ENCODE peak calls at places on chromosomes 6 and 20, in nine cellular contexts. V is HCT116, O is GM13976, G is ovary, R is Peyer's patch, T is HFFc6, C is nephron progenitor cell, P is GM20000, F is astrocyte. W is an unnamed sample.

GRCh38 chr6:2536451-2536850 is 214.3 kb downstream of the MYLK4 start:
- DNase-seq in V (no peak), O (no peak), G (no peak), R (no peak), T (no peak), C (no peak), P (no peak), F (no peak), W (no peak)

GRCh38 chr6:22470454-22471368 is 98.7 kb upstream of the HDGFL1 start:
- DNase-seq in V (no peak), O (no peak), G (peak; percentile 39), R (no peak), T (no peak), C (no peak), P (no peak), F (peak; percentile 59), W (peak; percentile 13)

GRCh38 chr6:112018619-112019416 is 35.1 kb upstream of the CCN6 start:
- DNase-seq in V (no peak), O (no peak), G (peak; percentile 46), R (no peak), T (peak; percentile 40), C (no peak), P (no peak), F (no peak), W (peak; percentile 19)

GRCh38 chr6:144664947-144665346 is 379.8 kb downstream of the UTRN start:
- DNase-seq in V (no peak), O (no peak), G (no peak), R (no peak), T (no peak), C (no peak), P (no peak), F (no peak), W (no peak)

GRCh38 chr20:1918766-1919165 is 23.6 kb downstream of the SIRPA start:
- DNase-seq in V (no peak), O (no peak), G (no peak), R (no peak), T (no peak), C (no peak), P (no peak), F (no peak), W (no peak)

GRCh38 chr20:2946988-2947961 is 74.0 kb downstream of the PTPRA start:
- DNase-seq in V (no peak), O (no peak), G (no peak), R (no peak), T (no peak), C (no peak), P (no peak), F (peak; percentile 62), W (no peak)

GRCh38 chr6:24752917-24753486 is 21.7 kb upstream of the GMNN start:
- DNase-seq in V (no peak), O (no peak), G (no peak), R (no peak), T (no peak), C (no peak), P (no peak), F (no peak), W (no peak)

GRCh38 chr6:52417675-52418111 is 2.4 kb upstream of the EFHC1 start:
- DNase-seq in V (no peak), O (no peak), G (no peak), R (no peak), T (peak; percentile 77), C (no peak), P (no peak), F (peak; percentile 84), W (no peak)

GRCh38 chr6:88547768-88548167 is 381.6 kb upstream of the CNR1 start:
- DNase-seq in V (no peak), O (no peak), G (no peak), R (no peak), T (no peak), C (no peak), P (no peak), F (no peak), W (no peak)

GRCh38 chr6:2507016-2507415 is 243.7 kb downstream of the MYLK4 start:
- DNase-seq in V (no peak), O (no peak), G (no peak), R (no peak), T (no peak), C (no peak), P (no peak), F (no peak), W (no peak)

GRCh38 chr20:38222231-38222922 is 38.2 kb downstream of the KIAA1755 start:
- DNase-seq in V (peak; percentile 36), O (peak; percentile 86), G (peak; percentile 63), R (peak; percentile 49), T (peak; percentile 37), C (peak; percentile 86), P (peak; percentile 80), F (no peak), W (peak; percentile 53)

DNA sequence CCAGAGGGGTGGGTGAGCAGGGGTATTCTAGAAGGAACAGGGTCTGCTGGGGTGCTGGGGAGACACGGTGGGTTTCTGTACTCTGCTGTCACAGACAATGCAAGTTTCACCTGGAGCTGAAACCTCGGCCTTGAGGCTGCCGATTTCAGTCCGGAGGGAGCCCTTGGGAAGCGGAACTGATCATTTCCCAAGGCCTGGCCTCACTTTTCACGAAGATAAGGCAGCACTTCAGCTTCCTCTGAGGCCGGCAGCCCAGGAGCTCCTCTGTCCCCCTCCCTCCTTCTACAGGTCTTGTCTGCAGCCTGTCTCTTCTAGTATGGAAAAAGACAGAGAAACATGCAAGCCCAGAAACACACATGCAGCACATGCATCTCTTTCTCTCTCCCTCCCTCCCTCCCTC is 242.1 kb downstream of the CDC5L start:
- DNase-seq in V (no peak), O (no peak), G (no peak), R (no peak), T (no peak), C (no peak), P (no peak), F (no peak), W (no peak)
- TF ChIP-seq CTCF in V (no peak), O (no peak), G (no peak), R (no peak), T (no peak), C (no peak), P (no peak), F (no peak), W (no peak)

DNA sequence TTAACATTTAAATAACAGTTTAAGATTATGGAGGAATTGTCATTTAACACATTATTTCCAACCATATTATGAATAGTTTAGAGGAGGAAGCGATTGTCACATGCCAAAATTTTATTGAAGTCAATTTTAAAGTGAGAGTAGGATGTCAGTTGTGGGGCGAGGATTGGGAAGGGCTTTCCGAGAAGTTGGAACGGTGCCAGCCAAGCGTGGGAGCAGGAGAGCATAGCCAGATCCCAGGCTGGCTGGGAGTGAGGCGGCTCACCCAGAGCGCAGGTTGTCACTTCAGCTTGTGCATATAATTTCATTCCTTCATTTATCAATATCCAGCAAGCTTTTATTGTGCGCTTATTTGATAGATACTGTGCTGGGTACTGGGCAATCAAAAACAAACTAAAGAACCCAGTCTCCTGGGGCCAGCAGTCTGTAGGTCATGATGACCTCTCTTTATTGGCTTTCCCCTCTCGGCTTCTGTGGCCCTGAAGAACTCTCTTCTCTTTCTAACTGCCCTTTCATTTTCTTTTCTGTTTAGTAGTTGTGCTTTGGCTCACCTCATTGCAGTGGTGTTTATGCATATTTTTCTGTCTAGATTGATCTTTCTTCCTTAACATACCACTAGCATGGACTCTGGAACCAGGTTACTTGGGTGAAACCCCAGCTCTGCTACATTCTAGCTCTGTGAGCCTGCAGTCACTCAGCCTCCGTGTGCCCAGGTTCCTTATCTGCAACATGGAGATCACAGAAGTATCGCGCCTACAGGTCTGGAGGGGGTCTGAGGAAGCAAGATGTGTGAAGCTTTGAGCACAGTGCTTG is 6.4 kb downstream of the CEP43 start:
- DNase-seq in V (no peak), O (no peak), G (peak; percentile 75), R (no peak), T (no peak), C (no peak), P (no peak), F (no peak), W (no peak)
- TF ChIP-seq CTCF in V (no peak), O (no peak), G (no peak), R (no peak), T (no peak), C (no peak), P (no peak), F (no peak), W (no peak)

GRCh38 chr6:130313206-130313605 is 52.6 kb upstream of the TMEM200A start:
- DNase-seq in V (peak; percentile 38), O (no peak), G (no peak), R (no peak), T (no peak), C (no peak), P (no peak), F (no peak), W (no peak)
- TF ChIP-seq CTCF in V (peak; percentile 36), O (no peak), G (no peak), R (no peak), T (peak; percentile 42), C (no peak), P (no peak), F (no peak), W (no peak)

GRCh38 chr6:31729515-31729978 is 448 bp upstream of the DDAH2 start:
- DNase-seq in V (peak; percentile 70), O (peak; percentile 86), G (peak; percentile 96), R (peak; percentile 87), T (peak; percentile 85), C (peak; percentile 90), P (peak; percentile 83), F (peak; percentile 70), W (peak; percentile 84)
- TF ChIP-seq CTCF in V (no peak), O (peak; percentile 86), G (no peak), R (no peak), T (peak; percentile 75), C (peak; percentile 70), P (no peak), F (no peak), W (peak; percentile 7)

GRCh38 chr20:49167811-49168507 is 20.2 kb downstream of the STAU1 start:
- DNase-seq in V (no peak), O (no peak), G (no peak), R (no peak), T (peak; percentile 17), C (no peak), P (no peak), F (peak; percentile 36), W (no peak)

GRCh38 chr20:49172413-49172812 is 15.7 kb downstream of the STAU1 start:
- DNase-seq in V (no peak), O (no peak), G (no peak), R (no peak), T (no peak), C (no peak), P (no peak), F (no peak), W (no peak)

GRCh38 chr20:49169547-49169946 is 18.6 kb downstream of the STAU1 start:
- DNase-seq in V (no peak), O (no peak), G (no peak), R (no peak), T (no peak), C (no peak), P (no peak), F (no peak), W (no peak)

GRCh38 chr20:49171928-49172327 is 16.2 kb downstream of the STAU1 start:
- DNase-seq in V (no peak), O (no peak), G (no peak), R (no peak), T (no peak), C (no peak), P (no peak), F (no peak), W (no peak)

GRCh38 chr20:49170714-49171113 is 17.4 kb downstream of the STAU1 start:
- DNase-seq in V (no peak), O (no peak), G (no peak), R (no peak), T (no peak), C (no peak), P (no peak), F (no peak), W (no peak)
- TF ChIP-seq CTCF in V (no peak), O (no peak), G (no peak), R (no peak), T (no peak), C (no peak), P (no peak), F (no peak), W (no peak)